ENCODE peak calls at places on chromosomes 11 and 22, in five cellular contexts. One of them, this sample, is unnamed.
A peak's percentile ranks its signal among the peaks of the same experiment; 100 is the strongest.

GRCh38 chr11:67233584-67234190 is 32.6 kb upstream of the GRK2 start:
- DNase-seq in MM.1S: no peak
- DNase-seq in CD8-positive, alpha-beta memory T cell: no peak
- DNase-seq in cardiac muscle cell: no peak
- DNase-seq in mesendoderm: no peak
- DNase-seq in this sample: no peak

GRCh38 chr11:4083198-4083597 is 11.4 kb upstream of the RRM1 start:
- DNase-seq in MM.1S: no peak
- DNase-seq in CD8-positive, alpha-beta memory T cell: no peak
- DNase-seq in cardiac muscle cell: no peak
- DNase-seq in mesendoderm: no peak
- DNase-seq in this sample: no peak

GRCh38 chr11:12319734-12320387 is 57.5 kb upstream of the PARVA start:
- DNase-seq in MM.1S: peak; percentile 48
- DNase-seq in CD8-positive, alpha-beta memory T cell: no peak
- DNase-seq in cardiac muscle cell: peak; percentile 5
- DNase-seq in mesendoderm: no peak
- DNase-seq in this sample: no peak

GRCh38 chr11:27468209-27468608 is 4.4 kb downstream of the LGR4 start:
- DNase-seq in MM.1S: no peak
- DNase-seq in CD8-positive, alpha-beta memory T cell: no peak
- DNase-seq in cardiac muscle cell: no peak
- DNase-seq in mesendoderm: no peak
- DNase-seq in this sample: no peak

GRCh38 chr11:125140251-125140650 is 24.3 kb upstream of the PKNOX2 start:
- DNase-seq in MM.1S: no peak
- DNase-seq in CD8-positive, alpha-beta memory T cell: no peak
- DNase-seq in cardiac muscle cell: no peak
- DNase-seq in mesendoderm: peak; percentile 49
- DNase-seq in this sample: no peak

GRCh38 chr22:35705141-35705540 is 12.5 kb upstream of the APOL5 start:
- DNase-seq in MM.1S: no peak
- DNase-seq in CD8-positive, alpha-beta memory T cell: no peak
- DNase-seq in cardiac muscle cell: no peak
- DNase-seq in mesendoderm: no peak
- DNase-seq in this sample: no peak

GRCh38 chr11:128208329-128209220 is 378.8 kb downstream of the ETS1 start:
- DNase-seq in MM.1S: no peak
- DNase-seq in CD8-positive, alpha-beta memory T cell: no peak
- DNase-seq in cardiac muscle cell: no peak
- DNase-seq in mesendoderm: no peak
- DNase-seq in this sample: no peak

GRCh38 chr22:36445158-36445668 is 36.2 kb downstream of the TXN2 start:
- DNase-seq in MM.1S: no peak
- DNase-seq in CD8-positive, alpha-beta memory T cell: no peak
- DNase-seq in cardiac muscle cell: no peak
- DNase-seq in mesendoderm: no peak
- DNase-seq in this sample: no peak

GRCh38 chr11:78656327-78656726 is 81.7 kb upstream of the NARS2 start:
- DNase-seq in MM.1S: no peak
- DNase-seq in CD8-positive, alpha-beta memory T cell: no peak
- DNase-seq in cardiac muscle cell: no peak
- DNase-seq in mesendoderm: no peak
- DNase-seq in this sample: no peak

GRCh38 chr11:7546324-7546791 is 32.6 kb downstream of the PPFIBP2 start:
- DNase-seq in MM.1S: no peak
- DNase-seq in CD8-positive, alpha-beta memory T cell: no peak
- DNase-seq in cardiac muscle cell: no peak
- DNase-seq in mesendoderm: no peak
- DNase-seq in this sample: no peak

GRCh38 chr11:119728226-119728626 is 774 bp downstream of the NECTIN1 start:
- DNase-seq in MM.1S: peak; percentile 36
- DNase-seq in CD8-positive, alpha-beta memory T cell: peak; percentile 16
- DNase-seq in cardiac muscle cell: peak; percentile 23
- DNase-seq in mesendoderm: no peak
- DNase-seq in this sample: no peak

GRCh38 chr11:58763120-58763490 is 31.4 kb upstream of the GLYAT start:
- DNase-seq in MM.1S: no peak
- DNase-seq in CD8-positive, alpha-beta memory T cell: no peak
- DNase-seq in cardiac muscle cell: no peak
- DNase-seq in mesendoderm: no peak
- DNase-seq in this sample: no peak

GRCh38 chr11:130555251-130555841 is 106.9 kb downstream of the ADAMTS15 start:
- DNase-seq in MM.1S: no peak
- DNase-seq in CD8-positive, alpha-beta memory T cell: no peak
- DNase-seq in cardiac muscle cell: no peak
- DNase-seq in mesendoderm: no peak
- DNase-seq in this sample: no peak

GRCh38 chr11:101870510-101870909 is 44.3 kb upstream of the CEP126 start:
- DNase-seq in MM.1S: no peak
- DNase-seq in CD8-positive, alpha-beta memory T cell: no peak
- DNase-seq in cardiac muscle cell: no peak
- DNase-seq in mesendoderm: no peak
- DNase-seq in this sample: no peak

GRCh38 chr11:9861860-9862725 is 198.2 kb downstream of the SWAP70 start:
- DNase-seq in MM.1S: peak; percentile 84
- DNase-seq in CD8-positive, alpha-beta memory T cell: peak; percentile 14
- DNase-seq in cardiac muscle cell: peak; percentile 60
- DNase-seq in mesendoderm: peak; percentile 88
- DNase-seq in this sample: peak; percentile 1

DNA sequence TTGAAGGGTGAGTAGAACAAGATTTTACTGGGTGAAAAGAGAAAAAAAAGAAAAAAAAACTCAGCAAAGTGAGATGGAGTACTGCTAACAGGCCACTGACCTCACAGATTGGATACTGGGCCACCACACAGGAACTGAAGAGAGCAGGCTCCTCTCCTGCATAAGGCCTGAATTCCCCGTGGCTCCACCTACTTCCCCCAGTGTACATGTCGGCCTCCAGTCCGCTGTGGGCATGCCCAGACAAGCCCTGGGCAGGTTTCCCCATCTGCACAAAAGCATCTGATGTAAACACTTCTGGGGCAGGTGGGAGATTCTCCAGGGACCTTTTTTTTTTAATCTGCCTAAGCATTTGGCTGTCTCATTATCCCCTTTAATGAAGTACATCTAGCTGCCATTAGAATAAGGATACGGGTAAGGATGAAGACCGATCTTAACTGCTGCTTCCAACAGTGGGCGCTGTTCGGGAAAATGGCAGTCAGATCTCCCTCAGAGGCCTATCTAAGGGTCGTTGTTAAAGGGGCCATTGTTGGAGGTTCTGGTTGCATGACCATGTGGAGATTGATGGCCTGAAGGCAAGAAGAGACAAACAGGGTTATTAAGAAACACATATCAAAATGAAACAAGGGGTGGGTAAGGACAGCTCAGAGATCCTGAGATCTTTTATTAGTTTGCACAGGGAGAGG is 48.5 kb downstream of the MS4A13 start:
- DNase-seq in MM.1S: peak; percentile 70
- DNase-seq in CD8-positive, alpha-beta memory T cell: no peak
- DNase-seq in cardiac muscle cell: no peak
- DNase-seq in mesendoderm: peak; percentile 16
- DNase-seq in this sample: no peak
- H3K27ac ChIP-seq in MM.1S: no peak overlapping the region
- H3K27ac ChIP-seq in CD8-positive, alpha-beta memory T cell: no peak overlapping the region
- H3K27ac ChIP-seq in cardiac muscle cell: no peak overlapping the region
- H3K27ac ChIP-seq in mesendoderm: no peak overlapping the region
- H3K27ac ChIP-seq in this sample: no peak overlapping the region

DNA sequence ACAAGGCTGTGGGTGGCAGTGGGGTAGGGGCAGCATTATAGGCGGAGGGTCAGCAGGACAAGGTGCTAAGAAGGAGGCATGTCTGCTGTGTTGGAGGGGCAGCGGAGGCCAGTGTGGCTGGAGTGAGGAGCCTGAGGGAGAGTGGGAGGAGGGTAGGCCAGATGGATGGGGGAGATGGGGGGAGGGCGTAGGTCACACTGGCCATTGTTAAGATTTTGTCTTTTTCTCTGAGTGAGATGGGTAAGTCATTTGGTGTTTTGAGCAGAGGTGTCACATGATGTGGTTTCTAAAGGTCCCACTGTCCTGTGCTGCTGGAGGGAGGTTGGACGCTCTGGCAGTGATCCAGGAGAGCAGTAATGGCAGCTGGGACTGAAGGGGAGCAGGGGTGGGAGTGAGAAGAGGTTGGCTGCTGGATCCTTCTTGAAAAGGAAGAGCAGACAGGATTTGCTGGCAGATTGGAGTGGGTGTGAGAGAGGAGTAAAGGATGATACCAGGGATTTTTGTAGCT is 9.8 kb downstream of the PPP6R3 start:
- DNase-seq in MM.1S: no peak
- DNase-seq in CD8-positive, alpha-beta memory T cell: no peak
- DNase-seq in cardiac muscle cell: no peak
- DNase-seq in mesendoderm: no peak
- DNase-seq in this sample: no peak
- H3K4me1 ChIP-seq in MM.1S: peaks cover 23% of the 10 kb centered on the region
- H3K4me1 ChIP-seq in CD8-positive, alpha-beta memory T cell: peaks cover 83% of the 10 kb centered on the region
- H3K4me1 ChIP-seq in cardiac muscle cell: peaks cover 22% of the 10 kb centered on the region
- H3K4me1 ChIP-seq in mesendoderm: peaks cover 15% of the 10 kb centered on the region
- H3K4me1 ChIP-seq in this sample: peaks cover 40% of the 10 kb centered on the region

GRCh38 chr11:19701421-19701820 is 11.2 kb upstream of the NAV2 start:
- DNase-seq in MM.1S: no peak
- DNase-seq in CD8-positive, alpha-beta memory T cell: no peak
- DNase-seq in cardiac muscle cell: no peak
- DNase-seq in mesendoderm: no peak
- DNase-seq in this sample: no peak
- H3K27ac ChIP-seq in MM.1S: no peak overlapping the region
- H3K27ac ChIP-seq in CD8-positive, alpha-beta memory T cell: no peak overlapping the region
- H3K27ac ChIP-seq in cardiac muscle cell: no peak overlapping the region
- H3K27ac ChIP-seq in mesendoderm: no peak overlapping the region
- H3K27ac ChIP-seq in this sample: no peak overlapping the region

GRCh38 chr11:44564653-44565007 is 833 bp upstream of the CD82 start:
- DNase-seq in MM.1S: no peak
- DNase-seq in CD8-positive, alpha-beta memory T cell: no peak
- DNase-seq in cardiac muscle cell: no peak
- DNase-seq in mesendoderm: no peak
- DNase-seq in this sample: no peak
- H3K4me1 ChIP-seq in MM.1S: peaks cover 54% of the 10 kb centered on the region
- H3K4me1 ChIP-seq in CD8-positive, alpha-beta memory T cell: peaks cover 50% of the 10 kb centered on the region
- H3K4me1 ChIP-seq in cardiac muscle cell: peaks cover 7% of the 10 kb centered on the region
- H3K4me1 ChIP-seq in mesendoderm: peaks cover 3% of the 10 kb centered on the region
- H3K4me1 ChIP-seq in this sample: peaks cover 42% of the 10 kb centered on the region

DNA sequence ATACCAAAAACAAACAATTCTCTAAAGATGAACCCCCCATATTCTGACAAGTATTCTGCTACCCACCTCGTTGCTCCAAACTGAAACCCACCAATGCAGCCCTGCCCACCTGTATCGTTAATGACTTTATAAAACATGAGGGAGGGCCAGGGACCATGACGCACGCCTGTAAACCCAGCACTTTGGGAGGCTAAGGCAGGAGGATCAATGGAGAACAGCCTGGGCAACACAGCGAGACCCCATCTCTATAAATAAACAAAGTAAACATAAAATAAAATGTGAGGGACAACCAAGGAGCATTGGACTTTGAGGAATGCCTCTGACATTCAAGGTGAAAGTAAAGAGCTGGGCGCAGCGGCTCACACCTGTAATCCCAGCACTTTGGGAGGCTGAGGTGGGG is 39.8 kb upstream of the ATXN10 start:
- DNase-seq in MM.1S: no peak
- DNase-seq in CD8-positive, alpha-beta memory T cell: no peak
- DNase-seq in cardiac muscle cell: no peak
- DNase-seq in mesendoderm: no peak
- DNase-seq in this sample: no peak
- H3K27ac ChIP-seq in MM.1S: no peak overlapping the region
- H3K27ac ChIP-seq in CD8-positive, alpha-beta memory T cell: no peak overlapping the region
- H3K27ac ChIP-seq in cardiac muscle cell: no peak overlapping the region
- H3K27ac ChIP-seq in mesendoderm: no peak overlapping the region
- H3K27ac ChIP-seq in this sample: no peak overlapping the region

GRCh38 chr11:35152575-35152974 is 13.6 kb downstream of the CD44 start:
- DNase-seq in MM.1S: no peak
- DNase-seq in CD8-positive, alpha-beta memory T cell: no peak
- DNase-seq in cardiac muscle cell: no peak
- DNase-seq in mesendoderm: peak; percentile 84
- DNase-seq in this sample: no peak
- H3K4me1 ChIP-seq in MM.1S: peaks cover 24% of the 10 kb centered on the region
- H3K4me1 ChIP-seq in CD8-positive, alpha-beta memory T cell: peaks cover 99% of the 10 kb centered on the region
- H3K4me1 ChIP-seq in cardiac muscle cell: no peaks in the 10 kb centered on the region
- H3K4me1 ChIP-seq in mesendoderm: peaks cover 21% of the 10 kb centered on the region
- H3K4me1 ChIP-seq in this sample: peaks cover 84% of the 10 kb centered on the region

DNA sequence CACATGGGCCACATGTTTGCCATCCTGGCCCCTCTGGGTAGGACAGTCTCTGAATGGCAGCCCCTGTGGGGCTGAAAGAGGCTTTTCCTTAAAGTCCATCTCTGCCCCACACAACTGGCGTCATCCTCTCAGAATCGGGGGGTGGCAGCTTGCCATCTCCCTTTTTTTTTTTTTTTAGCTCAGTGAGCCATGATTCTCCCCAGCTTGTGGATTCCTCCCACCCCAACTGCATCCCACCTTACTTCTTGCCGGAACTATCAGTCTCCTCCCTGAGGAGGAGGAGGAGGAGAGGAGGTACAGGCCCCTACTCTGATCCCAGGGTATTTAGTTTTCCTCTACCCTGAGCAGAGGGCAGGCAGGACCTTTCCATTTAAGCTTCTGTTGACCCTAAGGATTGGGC is 3.4 kb downstream of the DGKZ start:
- DNase-seq in MM.1S: no peak
- DNase-seq in CD8-positive, alpha-beta memory T cell: no peak
- DNase-seq in cardiac muscle cell: no peak
- DNase-seq in mesendoderm: no peak
- DNase-seq in this sample: no peak
- H3K27ac ChIP-seq in MM.1S: no peak overlapping the region
- H3K27ac ChIP-seq in CD8-positive, alpha-beta memory T cell: no peak overlapping the region
- H3K27ac ChIP-seq in cardiac muscle cell: no peak overlapping the region
- H3K27ac ChIP-seq in mesendoderm: no peak overlapping the region
- H3K27ac ChIP-seq in this sample: peak overlapping the region; percentile 63

DNA sequence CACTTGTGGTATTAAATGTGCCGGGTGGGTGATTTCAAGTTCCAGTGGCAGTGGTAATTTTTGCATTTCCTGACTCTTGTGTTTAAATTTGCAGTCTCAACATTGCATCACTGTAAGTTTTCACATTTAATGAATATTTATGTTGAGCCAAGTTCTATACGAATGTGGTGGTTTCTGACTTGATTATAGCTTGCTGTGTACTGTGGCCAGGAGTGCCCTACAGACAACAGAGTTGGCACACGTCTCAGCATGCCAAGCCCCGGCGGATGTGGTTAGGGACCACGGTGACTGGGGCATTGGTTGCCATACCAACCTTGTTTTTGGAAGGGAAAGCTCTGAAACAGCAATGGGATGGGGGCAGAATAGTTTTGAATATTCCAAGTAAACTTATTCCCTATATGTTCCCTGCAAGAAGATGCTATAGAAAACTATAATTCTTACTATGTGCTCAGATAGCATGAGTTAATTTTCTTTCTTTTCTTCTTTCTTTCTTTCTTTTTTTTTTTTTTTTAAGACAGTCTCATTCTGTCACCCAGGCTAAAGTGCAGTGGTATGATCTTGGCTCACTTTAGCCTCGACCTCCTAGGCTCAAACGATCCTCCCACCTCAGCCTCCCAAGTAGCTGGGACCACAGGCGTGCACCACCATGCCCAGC is 16.0 kb downstream of the ZNRF3 start:
- DNase-seq in MM.1S: no peak
- DNase-seq in CD8-positive, alpha-beta memory T cell: peak; percentile 66
- DNase-seq in cardiac muscle cell: no peak
- DNase-seq in mesendoderm: no peak
- DNase-seq in this sample: no peak
- H3K4me1 ChIP-seq in MM.1S: no peaks in the 10 kb centered on the region
- H3K4me1 ChIP-seq in CD8-positive, alpha-beta memory T cell: peaks cover 6% of the 10 kb centered on the region
- H3K4me1 ChIP-seq in cardiac muscle cell: peaks cover 49% of the 10 kb centered on the region
- H3K4me1 ChIP-seq in mesendoderm: peaks cover 26% of the 10 kb centered on the region
- H3K4me1 ChIP-seq in this sample: peaks cover 3% of the 10 kb centered on the region

This sample was measured in effector memory CD4-positive, alpha-beta T cell.